ENCODE peak calls at places on chromosomes 2 and 18, in eight cellular contexts. N, D, V, O, G, K, T and F are unnamed samples.

GRCh38 chr2:100752628-100753333 is 67.2 kb upstream of the NPAS2 start:
- DNase-seq in N (no peak), D (peak), V (peak), O (no peak), G (no peak), K (peak), T (no peak), F (no peak)

GRCh38 chr2:29238497-29238896 is 123.3 kb downstream of the CLIP4 start:
- DNase-seq in N (peak), D (peak), V (peak), O (peak), G (no peak), K (peak), T (peak), F (no peak)

GRCh38 chr2:46434851-46435273 is 44.5 kb upstream of the TMEM247 start:
- DNase-seq in N (peak), D (peak), V (no peak), O (no peak), G (no peak), K (peak), T (no peak), F (no peak)

GRCh38 chr2:2574401-2575184 is 243.5 kb upstream of the MYT1L start:
- DNase-seq in N (no peak), D (no peak), V (no peak), O (no peak), G (no peak), K (no peak), T (no peak), F (no peak)

GRCh38 chr2:210389856-210390255 is 74.9 kb upstream of the MYL1 start:
- DNase-seq in N (no peak), D (no peak), V (no peak), O (no peak), G (no peak), K (no peak), T (no peak), F (no peak)

GRCh38 chr2:47194410-47194809 is 39.3 kb upstream of the STPG4 start:
- DNase-seq in N (no peak), D (no peak), V (no peak), O (no peak), G (no peak), K (no peak), T (no peak), F (no peak)

GRCh38 chr2:39523308-39524044 is 86.4 kb upstream of the MAP4K3 start:
- DNase-seq in N (peak), D (peak), V (peak), O (no peak), G (no peak), K (peak), T (peak), F (no peak)

GRCh38 chr2:27494944-27495554 is at the start of gene FNDC4:
- DNase-seq in N (no peak), D (peak), V (no peak), O (peak), G (peak), K (no peak), T (no peak), F (no peak)

GRCh38 chr2:229137623-229138022 is 133.5 kb downstream of the PID1 start:
- DNase-seq in N (no peak), D (no peak), V (no peak), O (no peak), G (no peak), K (no peak), T (no peak), F (no peak)

GRCh38 chr2:56055405-56055804 is 128.4 kb upstream of the CCDC85A start:
- DNase-seq in N (no peak), D (no peak), V (no peak), O (no peak), G (no peak), K (no peak), T (no peak), F (no peak)

GRCh38 chr2:212998629-212999359 is 152.6 kb downstream of the IKZF2 start:
- DNase-seq in N (no peak), D (no peak), V (no peak), O (no peak), G (no peak), K (no peak), T (no peak), F (no peak)

GRCh38 chr2:65069425-65069824 is 13.2 kb downstream of the CEP68 start:
- DNase-seq in N (no peak), D (no peak), V (no peak), O (no peak), G (no peak), K (no peak), T (no peak), F (no peak)

GRCh38 chr2:191051825-191052778 is 38.1 kb upstream of the STAT1 start:
- DNase-seq in N (peak), D (peak), V (peak), O (no peak), G (peak), K (peak), T (no peak), F (no peak)

GRCh38 chr2:58427572-58428285 is 186.6 kb upstream of the FANCL start:
- DNase-seq in N (peak), D (no peak), V (peak), O (peak), G (no peak), K (peak), T (no peak), F (peak)

GRCh38 chr2:70173520-70173919 is 17.3 kb downstream of the C2orf42 start:
- DNase-seq in N (no peak), D (no peak), V (no peak), O (no peak), G (no peak), K (no peak), T (no peak), F (no peak)

GRCh38 chr2:227720680-227721079 is 2.9 kb upstream of the SLC19A3 start:
- DNase-seq in N (no peak), D (no peak), V (no peak), O (no peak), G (no peak), K (no peak), T (no peak), F (no peak)

GRCh38 chr2:191165190-191165643 is 14.4 kb upstream of the STAT4 start:
- DNase-seq in N (peak), D (peak), V (peak), O (no peak), G (no peak), K (peak), T (no peak), F (peak)

GRCh38 chr2:11652555-11652954 is 17.4 kb downstream of the NTSR2 start:
- DNase-seq in N (no peak), D (no peak), V (no peak), O (no peak), G (no peak), K (no peak), T (no peak), F (no peak)

GRCh38 chr2:110858135-110858737 is 125.9 kb downstream of the ACOXL start:
- DNase-seq in N (no peak), D (no peak), V (no peak), O (no peak), G (peak), K (no peak), T (no peak), F (no peak)

GRCh38 chr2:46036929-46037328 is 260.3 kb upstream of the EPAS1 start:
- DNase-seq in N (peak), D (peak), V (no peak), O (no peak), G (no peak), K (peak), T (no peak), F (peak)

GRCh38 chr2:5985551-5986229 is 293.5 kb downstream of the SOX11 start:
- DNase-seq in N (no peak), D (no peak), V (no peak), O (peak), G (no peak), K (no peak), T (no peak), F (no peak)

GRCh38 chr2:79393806-79394484 is 118.9 kb upstream of the CTNNA2 start:
- DNase-seq in N (peak), D (no peak), V (no peak), O (peak), G (no peak), K (peak), T (no peak), F (no peak)

GRCh38 chr2:176813526-176814179 is 398.9 kb upstream of the HNRNPA3 start:
- DNase-seq in N (no peak), D (no peak), V (no peak), O (no peak), G (no peak), K (no peak), T (no peak), F (no peak)

GRCh38 chr18:56538756-56539155 is 99.6 kb downstream of the TXNL1 start:
- DNase-seq in N (no peak), D (no peak), V (no peak), O (no peak), G (no peak), K (no peak), T (no peak), F (no peak)

GRCh38 chr2:47520825-47521665 is 118.1 kb downstream of the MSH2 start:
- DNase-seq in N (no peak), D (peak), V (peak), O (peak), G (peak), K (no peak), T (no peak), F (no peak)

GRCh38 chr2:241857572-241858121 is 1.0 kb downstream of the PDCD1 start:
- DNase-seq in N (no peak), D (no peak), V (no peak), O (peak), G (no peak), K (no peak), T (no peak), F (no peak)

GRCh38 chr18:12879840-12880531 is 4.1 kb downstream of the PTPN2 start:
- DNase-seq in N (no peak), D (no peak), V (no peak), O (no peak), G (no peak), K (no peak), T (no peak), F (no peak)

GRCh38 chr2:195313976-195314375 is 343.1 kb upstream of the SLC39A10 start:
- DNase-seq in N (no peak), D (no peak), V (no peak), O (no peak), G (no peak), K (no peak), T (no peak), F (no peak)

GRCh38 chr2:215577356-215577755 is 141.5 kb upstream of the FN1 start:
- DNase-seq in N (no peak), D (no peak), V (no peak), O (no peak), G (no peak), K (no peak), T (no peak), F (no peak)

GRCh38 chr2:61214171-61214570 is 52.2 kb downstream of the C2orf74 start:
- DNase-seq in N (no peak), D (no peak), V (no peak), O (no peak), G (no peak), K (no peak), T (no peak), F (no peak)

GRCh38 chr2:182481676-182482075 is 54.8 kb upstream of the PDE1A start:
- DNase-seq in N (no peak), D (no peak), V (no peak), O (no peak), G (no peak), K (no peak), T (no peak), F (no peak)

GRCh38 chr18:46097853-46098615 is at the start of gene ATP5F1A:
- DNase-seq in N (peak), D (peak), V (peak), O (peak), G (peak), K (peak), T (peak), F (peak)

GRCh38 chr2:96870631-96871255 is 863 bp upstream of the SEMA4C start:
- DNase-seq in N (no peak), D (no peak), V (peak), O (no peak), G (peak), K (no peak), T (no peak), F (no peak)

GRCh38 chr18:25136416-25137132 is 215.4 kb downstream of the ZNF521 start:
- DNase-seq in N (no peak), D (no peak), V (no peak), O (no peak), G (no peak), K (no peak), T (no peak), F (no peak)

GRCh38 chr2:226208726-226209125 is 590.9 kb downstream of the IRS1 start:
- DNase-seq in N (no peak), D (no peak), V (no peak), O (no peak), G (no peak), K (no peak), T (no peak), F (no peak)

GRCh38 chr2:61658841-61659780 is 121.0 kb upstream of the XPO1 start:
- DNase-seq in N (peak), D (peak), V (peak), O (no peak), G (no peak), K (peak), T (peak), F (no peak)

GRCh38 chr2:241849616-241850543 is 8.8 kb downstream of the PDCD1 start:
- DNase-seq in N (no peak), D (no peak), V (no peak), O (no peak), G (no peak), K (no peak), T (no peak), F (no peak)

GRCh38 chr2:14524041-14524802 is 108.3 kb upstream of the LRATD1 start:
- DNase-seq in N (peak), D (peak), V (peak), O (no peak), G (no peak), K (peak), T (peak), F (no peak)

GRCh38 chr18:74446178-74446577 is 10.9 kb downstream of the DIPK1C start:
- DNase-seq in N (no peak), D (no peak), V (no peak), O (no peak), G (no peak), K (no peak), T (no peak), F (no peak)